ENCODE peak calls at places on chromosomes 16 and 17, in eight cellular contexts. I, B, Z, X, W, A, J and O are unnamed samples.

GRCh38 chr17:51651513-51652298 is 391.4 kb downstream of the UTP18 start:
- DNase-seq in Z (no peak), B (no peak), J (no peak), X (no peak), W (no peak), A (no peak), I (no peak), O (no peak)

GRCh38 chr16:57704905-57705852 is 10.6 kb downstream of the DRC7 start:
- DNase-seq in Z (no peak), I (no peak), A (no peak), B (no peak), W (no peak), X (no peak), J (no peak), O (no peak)

GRCh38 chr16:11198817-11199216 is 57.2 kb downstream of the SOCS1 start:
- DNase-seq in A (no peak), Z (no peak), X (no peak), I (no peak), J (no peak), W (no peak), B (no peak), O (no peak)

GRCh38 chr16:87974190-87974589 is 23.0 kb downstream of the BANP start:
- DNase-seq in W (no peak), B (no peak), J (no peak), X (no peak), Z (no peak), A (no peak), I (no peak), O (no peak)

GRCh38 chr17:39058524-39058923 is 91.3 kb upstream of the FBXO47 start:
- DNase-seq in J (no peak), I (no peak), X (no peak), B (no peak), W (no peak), Z (no peak), A (no peak), O (no peak)

GRCh38 chr17:57605734-57606105 is 139.4 kb downstream of the CCDC182 start:
- DNase-seq in B (no peak), Z (no peak), J (no peak), W (no peak), A (no peak), I (no peak), X (no peak), O (no peak)

GRCh38 chr17:79778504-79779087 is 648 bp downstream of the CBX2 start:
- DNase-seq in I (no peak), X (no peak), B (no peak), J (no peak), Z (no peak), A (no peak), W (peak), O (peak)

GRCh38 chr17:56440391-56440790 is 153.1 kb upstream of the NOG start:
- DNase-seq in B (no peak), A (no peak), J (no peak), X (peak), I (peak), Z (peak), W (no peak), O (peak)

GRCh38 chr16:10751291-10751697 is 7.7 kb downstream of the NUBP1 start:
- DNase-seq in Z (no peak), A (no peak), W (no peak), X (no peak), J (no peak), I (no peak), B (no peak), O (no peak)

GRCh38 chr17:42531455-42532354 is 4.3 kb upstream of the NAGLU start:
- DNase-seq in Z (no peak), A (no peak), X (peak), I (no peak), B (no peak), W (no peak), J (no peak), O (peak)

GRCh38 chr17:45814622-45815606 is 29.8 kb upstream of the SPPL2C start:
- DNase-seq in Z (no peak), I (no peak), X (no peak), B (no peak), A (no peak), J (no peak), W (no peak), O (no peak)

GRCh38 chr17:64357191-64357981 is 33.3 kb downstream of the PECAM1 start:
- DNase-seq in B (no peak), X (peak), W (no peak), A (no peak), Z (peak), J (peak), I (peak), O (peak)

GRCh38 chr16:9297437-9298113 is 206.1 kb downstream of the HAPSTR1 start:
- DNase-seq in W (no peak), X (peak), Z (no peak), I (no peak), A (no peak), B (no peak), J (no peak), O (peak)

GRCh38 chr17:43467981-43468541 is 15.7 kb upstream of the DHX8 start:
- DNase-seq in X (peak), I (peak), A (no peak), B (no peak), W (no peak), Z (peak), J (no peak), O (peak)

GRCh38 chr17:78674595-78675315 is 97.6 kb upstream of the DNAH17 start:
- DNase-seq in B (no peak), I (no peak), X (no peak), W (no peak), Z (no peak), A (no peak), J (no peak), O (no peak)

GRCh38 chr16:64711026-64711425 is 410.8 kb downstream of the CDH11 start:
- DNase-seq in I (no peak), W (no peak), X (peak), Z (peak), A (no peak), B (no peak), J (no peak), O (peak)